ENCODE peak calls at places on chromosomes 13 and 19, in four cellular contexts. S, V, T and N are unnamed samples.

GRCh38 chr13:29849071-29849541 is 1.3 kb downstream of the UBL3 start:
- DNase-seq in S (no peak), V (peak; percentile 35), T (no peak), N (no peak)

GRCh38 chr13:112172641-112173171 is 105.8 kb downstream of the SOX1 start:
- DNase-seq in T (no peak), V (no peak), S (no peak), N (peak; percentile 20)

GRCh38 chr13:23966691-23967615 is 69.7 kb upstream of the C1QTNF9B start:
- DNase-seq in T (no peak), V (no peak), S (no peak), N (no peak)

GRCh38 chr13:27605610-27606200 is 14.6 kb downstream of the LNX2 start:
- DNase-seq in T (no peak), V (no peak), S (no peak), N (no peak)

GRCh38 chr13:64239372-64239771 is 2823.7 kb upstream of the PCDH20 start:
- DNase-seq in S (no peak), V (no peak), T (no peak), N (no peak)

GRCh38 chr19:35295792-35296462 is 4.0 kb downstream of the MAG start:
- DNase-seq in V (peak; percentile 43), T (no peak), S (no peak), N (no peak)

GRCh38 chr13:78194904-78195639 is 276.4 kb upstream of the EDNRB start:
- DNase-seq in V (no peak), S (no peak), T (no peak), N (no peak)

GRCh38 chr19:17327654-17328516 is 6.8 kb downstream of the ANO8 start:
- DNase-seq in S (no peak), T (peak; percentile 85), V (peak; percentile 89), N (peak; percentile 87)

GRCh38 chr13:53821632-53822031 is 793.0 kb downstream of the OLFM4 start:
- DNase-seq in V (no peak), T (no peak), S (no peak), N (no peak)